ENCODE peak calls at places on chromosomes 5 and 9, in four cellular contexts. G is HepG2, E is GM12892, N is SK-N-SH. M is an unnamed sample.

GRCh38 chr5:55511010-55511409 is 23.8 kb downstream of the PLPP1 start:
- DNase-seq in E (no peak), G (no peak), N (no peak), M (no peak)

GRCh38 chr9:113579270-113580040 is 115.9 kb downstream of the RGS3 start:
- DNase-seq in N (peak), G (no peak), E (no peak), M (no peak)

GRCh38 chr5:35672995-35673394 is 55.3 kb downstream of the SPEF2 start:
- DNase-seq in G (no peak), E (no peak), N (no peak), M (no peak)

GRCh38 chr5:66769839-66770617 is 173.8 kb downstream of the MAST4 start:
- DNase-seq in N (peak), G (peak), E (no peak), M (no peak)

GRCh38 chr5:170155771-170156170 is 50.1 kb downstream of the FOXI1 start:
- DNase-seq in G (no peak), N (no peak), E (no peak), M (no peak)

GRCh38 chr9:90970603-90971002 is 169.0 kb downstream of the SYK start:
- DNase-seq in E (no peak), G (no peak), N (no peak), M (no peak)

GRCh38 chr5:161966544-161966943 is 101.0 kb upstream of the GABRG2 start:
- DNase-seq in E (no peak), N (peak), G (peak), M (no peak)

GRCh38 chr5:141491323-141492167 is 2.7 kb downstream of the PCDHGC5 start:
- DNase-seq in N (no peak), G (no peak), E (no peak), M (no peak)

GRCh38 chr5:151144275-151144674 is 13.3 kb downstream of the ANXA6 start:
- DNase-seq in G (no peak), N (no peak), E (no peak), M (no peak)

GRCh38 chr5:16465544-16466432 is at the start of gene ZNF622:
- DNase-seq in E (peak), G (peak), N (peak), M (peak)

GRCh38 chr9:105146677-105147076 is 97.8 kb upstream of the SLC44A1 start:
- DNase-seq in E (no peak), G (no peak), N (peak), M (no peak)

GRCh38 chr5:6773342-6774035 is 60.3 kb downstream of the TENT4A start:
- DNase-seq in G (no peak), N (peak), E (no peak), M (no peak)

GRCh38 chr9:35279946-35280345 is 118.1 kb downstream of the UNC13B start:
- DNase-seq in N (no peak), E (no peak), G (no peak), M (no peak)

GRCh38 chr5:150322202-150322601 is 19.5 kb upstream of the ARSI start:
- DNase-seq in E (no peak), G (no peak), N (no peak), M (no peak)

GRCh38 chr9:128558431-128559310 is 6.3 kb downstream of the SPTAN1 start:
- DNase-seq in E (peak), G (peak), N (peak), M (peak)

GRCh38 chr5:150297934-150298595 is 4.6 kb downstream of the ARSI start:
- DNase-seq in G (no peak), E (no peak), N (no peak), M (no peak)

GRCh38 chr5:75053286-75054109 is 1.1 kb upstream of the GCNT4 start:
- DNase-seq in E (peak), G (peak), N (peak), M (peak)

GRCh38 chr9:126854734-126855133 is 5.7 kb upstream of the ZBTB34 start:
- DNase-seq in G (peak), E (no peak), N (no peak), M (no peak)

GRCh38 chr9:132243156-132244074 is 81.6 kb downstream of the NTNG2 start:
- DNase-seq in G (peak), E (no peak), N (no peak), M (no peak)

GRCh38 chr9:128169492-128169891 is 9.4 kb downstream of the BBLN start:
- DNase-seq in N (no peak), G (no peak), E (no peak), M (no peak)

GRCh38 chr5:65663804-65664521 is 39.1 kb downstream of the SHLD3 start:
- DNase-seq in G (no peak), N (peak), E (no peak), M (no peak)

GRCh38 chr9:82275531-82275930 is 287.0 kb downstream of the SPATA31D1 start:
- DNase-seq in N (no peak), G (no peak), E (no peak), M (no peak)

GRCh38 chr5:52844885-52845284 is 57.2 kb downstream of the ITGA1 start:
- DNase-seq in E (no peak), N (no peak), G (no peak), M (no peak)

GRCh38 chr9:95007470-95007869 is 281.0 kb downstream of the AOPEP start:
- DNase-seq in G (no peak), N (no peak), E (no peak), M (no peak)

GRCh38 chr9:87678650-87679355 is 47.1 kb upstream of the CTSL start:
- DNase-seq in E (no peak), G (peak), N (peak), M (peak)

GRCh38 chr5:30832519-30832918 is 361.0 kb upstream of the CDH6 start:
- DNase-seq in N (no peak), E (no peak), G (no peak), M (no peak)

GRCh38 chr9:68690088-68690487 is 15.0 kb upstream of the PIP5K1B start:
- DNase-seq in G (no peak), N (no peak), E (no peak), M (no peak)

GRCh38 chr5:141182248-141182647 is at the start of gene PCDHB16:
- DNase-seq in E (no peak), G (peak), N (peak), M (no peak)

GRCh38 chr9:87324613-87325194 is 173.0 kb upstream of the DAPK1 start:
- DNase-seq in N (peak), E (no peak), G (peak), M (peak)

GRCh38 chr5:71905804-71906711 is 187.0 kb downstream of the CARTPT start:
- DNase-seq in E (no peak), N (peak), G (no peak), M (no peak)

GRCh38 chr5:154081246-154081645 is 42.5 kb downstream of the MFAP3 start:
- DNase-seq in G (no peak), E (no peak), N (no peak), M (no peak)

GRCh38 chr9:108050894-108051293 is 561.3 kb upstream of the KLF4 start:
- DNase-seq in E (no peak), N (no peak), G (no peak), M (no peak)

GRCh38 chr9:126316085-126316655 is 10.5 kb upstream of the MVB12B start:
- DNase-seq in N (no peak), E (no peak), G (no peak), M (no peak)

GRCh38 chr9:101527066-101527465 is 6.6 kb upstream of the RNF20 start:
- DNase-seq in N (no peak), G (no peak), E (no peak), M (no peak)

GRCh38 chr9:94948567-94949235 is 222.2 kb downstream of the AOPEP start:
- DNase-seq in N (no peak), E (no peak), G (no peak), M (no peak)

GRCh38 chr9:29968831-29969230 is 2395.6 kb upstream of the C9orf72 start:
- DNase-seq in E (no peak), N (no peak), G (no peak), M (no peak)

GRCh38 chr9:125143377-125144090 is at the start of gene SCAI:
- DNase-seq in E (peak), G (peak), N (peak), M (peak)

GRCh38 chr9:125145425-125145824 is 2.1 kb upstream of the SCAI start:
- DNase-seq in N (no peak), E (no peak), G (no peak), M (no peak)

GRCh38 chr9:125142560-125143376 is 560 bp downstream of the SCAI start:
- DNase-seq in G (no peak), N (no peak), E (no peak), M (no peak)

GRCh38 chr9:125147401-125147951 is 4.1 kb upstream of the SCAI start:
- DNase-seq in N (peak), E (no peak), G (no peak), M (no peak)

DNA sequence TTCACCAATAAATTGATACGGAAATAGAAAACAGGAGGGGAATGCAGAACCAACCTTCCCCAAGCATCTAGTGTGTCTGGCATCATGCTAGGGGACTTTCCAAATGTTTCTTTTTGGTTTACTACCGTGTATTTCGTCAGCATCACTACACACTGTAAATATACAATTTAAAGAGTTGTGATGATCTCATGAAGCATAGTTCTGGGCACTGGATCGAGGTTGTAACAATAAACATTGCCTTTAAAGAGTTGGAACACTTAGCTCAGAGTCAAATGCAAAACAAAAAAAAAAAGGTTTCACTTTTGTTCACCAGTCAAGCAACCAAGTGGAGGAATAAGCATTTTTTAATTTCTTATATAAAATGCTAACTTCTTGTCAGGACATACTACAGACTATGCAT is 2.9 kb upstream of the SCAI start:
- DNase-seq in N (no peak), G (no peak), E (no peak), M (no peak)
- TF ChIP-seq TAF1 in N (no peak), G (no peak), E (no peak), M (no peak)

GRCh38 chr5:172837640-172838039 is 3.6 kb downstream of the ERGIC1 start:
- DNase-seq in E (peak), N (no peak), G (no peak), M (peak)
- TF ChIP-seq TAF1 in E (no peak), N (no peak), G (no peak), M (no peak)

DNA sequence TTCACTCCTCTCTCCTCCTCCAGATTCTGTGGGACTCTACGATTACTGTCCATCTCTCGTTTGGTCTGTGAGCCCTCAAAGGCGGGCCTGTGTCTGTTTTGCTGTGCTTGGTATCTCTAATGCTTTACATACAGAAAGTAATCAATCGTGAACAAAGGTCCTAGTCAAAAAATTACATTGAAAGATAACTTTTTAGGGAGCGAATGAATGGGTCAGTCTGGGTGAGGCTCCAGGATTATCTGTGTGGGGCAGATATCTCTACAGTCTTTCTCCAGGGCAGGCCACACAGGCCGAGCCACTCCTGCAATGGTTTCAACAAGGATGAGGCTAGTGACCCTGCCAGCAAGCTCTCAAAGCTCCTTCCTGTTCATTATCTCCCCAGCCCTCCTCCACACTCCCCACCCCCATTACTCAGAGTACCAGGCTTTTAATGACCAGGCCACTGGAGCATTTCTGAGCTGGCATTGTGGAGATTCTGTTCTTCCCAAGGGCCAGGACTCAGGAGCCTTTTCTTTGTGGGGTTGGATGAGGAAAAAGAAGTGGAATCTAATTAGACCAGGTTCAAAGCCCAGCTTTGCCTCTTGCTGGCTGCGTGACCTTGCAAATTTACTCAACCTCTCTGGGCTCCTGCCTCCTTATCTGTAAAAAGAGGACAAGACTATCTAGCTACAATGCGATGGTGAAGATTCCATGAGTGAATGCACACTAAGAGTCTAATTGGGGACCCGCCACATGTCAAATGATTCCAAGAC is 10.2 kb downstream of the CORO2A start:
- DNase-seq in G (no peak), N (peak), E (no peak), M (no peak)
- TF ChIP-seq TAF1 in G (no peak), N (no peak), E (no peak), M (no peak)

DNA sequence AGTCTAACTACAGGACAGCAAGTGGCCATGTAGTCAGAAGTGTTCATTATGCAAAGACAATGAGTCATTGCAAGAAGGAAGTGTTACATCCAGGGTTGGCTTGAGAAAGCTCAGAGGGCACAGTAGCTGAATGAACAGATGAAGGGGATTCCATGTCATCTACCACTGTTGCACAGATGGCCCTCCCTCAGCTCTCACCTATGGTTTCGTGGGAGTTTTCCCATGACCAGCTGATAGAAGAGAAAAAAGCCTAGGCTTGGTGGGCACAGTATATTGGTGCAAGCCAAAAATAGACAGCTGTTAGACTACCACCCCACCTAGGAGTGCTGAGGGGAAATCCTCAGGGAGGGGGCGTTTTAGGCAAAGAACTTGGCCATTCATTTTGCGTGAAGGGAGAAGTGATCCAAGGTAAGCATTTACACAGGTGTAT is 217.0 kb downstream of the DMRT2 start:
- DNase-seq in G (no peak), N (no peak), E (no peak), M (no peak)
- TF ChIP-seq TAF1 in G (no peak), N (no peak), E (no peak), M (no peak)

GRCh38 chr9:115923903-115924668 is 229.5 kb upstream of the PAPPA start:
- DNase-seq in N (no peak), E (no peak), G (peak), M (no peak)
- TF ChIP-seq TAF1 in N (no peak), E (no peak), G (no peak), M (no peak)

GRCh38 chr5:109322694-109323093 is 87.1 kb downstream of the PJA2 start:
- DNase-seq in E (no peak), N (no peak), G (no peak), M (no peak)

GRCh38 chr5:109324941-109325340 is 84.8 kb downstream of the PJA2 start:
- DNase-seq in N (no peak), G (no peak), E (no peak), M (no peak)

GRCh38 chr5:109325456-109325855 is 84.3 kb downstream of the PJA2 start:
- DNase-seq in G (peak), E (no peak), N (no peak), M (no peak)

GRCh38 chr5:109326864-109327263 is 82.9 kb downstream of the PJA2 start:
- DNase-seq in E (no peak), G (no peak), N (no peak), M (no peak)

DNA sequence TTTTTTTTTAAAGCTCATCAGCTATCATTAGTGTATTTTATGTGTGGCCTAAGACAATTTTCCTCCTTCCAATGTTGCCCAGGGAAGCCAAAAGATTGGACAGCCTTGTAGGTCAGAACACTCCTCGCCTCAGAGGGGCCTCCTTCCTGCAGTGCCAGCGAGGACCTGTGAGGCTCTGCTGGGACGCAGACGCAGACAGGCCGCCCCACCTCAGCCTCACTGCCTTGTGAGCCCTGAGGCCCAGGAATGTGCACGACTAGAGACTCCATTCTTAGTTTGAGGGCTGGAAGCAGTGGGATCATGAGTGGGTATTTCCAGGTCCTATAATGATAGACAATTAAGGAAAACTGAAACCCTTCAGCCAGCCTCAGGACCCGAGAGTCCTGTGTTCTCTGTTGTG is 85.4 kb downstream of the PJA2 start:
- DNase-seq in G (no peak), E (no peak), N (no peak), M (no peak)
- TF ChIP-seq TAF1 in G (no peak), E (no peak), N (no peak), M (no peak)

DNA sequence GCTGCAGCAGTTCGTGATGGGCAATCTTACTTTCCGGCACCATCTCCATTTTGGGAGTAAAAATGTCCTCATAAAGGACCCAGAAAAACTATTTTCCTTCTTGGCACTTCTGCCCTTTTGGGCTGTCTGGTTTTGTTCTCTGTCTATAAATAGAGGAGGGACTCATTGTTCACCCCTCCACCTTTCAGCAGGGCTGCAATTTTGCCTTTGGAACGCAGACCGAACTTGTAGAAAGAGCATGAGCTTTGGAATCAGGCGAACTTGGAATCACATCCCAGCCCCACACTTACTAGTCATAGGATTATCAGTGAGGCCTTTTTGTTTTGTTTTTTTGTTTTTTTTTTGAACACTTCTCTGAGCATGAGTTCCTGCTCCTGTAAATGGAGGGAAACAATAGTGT is 178.1 kb upstream of the IL12B start:
- DNase-seq in E (no peak), N (no peak), G (no peak), M (no peak)
- TF ChIP-seq TAF1 in E (no peak), N (no peak), G (no peak), M (no peak)

GRCh38 chr5:94468531-94468930 is 149.9 kb downstream of the KIAA0825 start:
- DNase-seq in G (no peak), N (no peak), E (no peak), M (no peak)

GRCh38 chr5:94467560-94468504 is 150.6 kb downstream of the KIAA0825 start:
- DNase-seq in N (no peak), G (no peak), E (no peak), M (no peak)

GRCh38 chr5:94470802-94471201 is 147.6 kb downstream of the KIAA0825 start:
- DNase-seq in G (no peak), N (peak), E (no peak), M (no peak)

GRCh38 chr5:94469889-94470288 is 148.5 kb downstream of the KIAA0825 start:
- DNase-seq in N (peak), G (no peak), E (no peak), M (no peak)

DNA sequence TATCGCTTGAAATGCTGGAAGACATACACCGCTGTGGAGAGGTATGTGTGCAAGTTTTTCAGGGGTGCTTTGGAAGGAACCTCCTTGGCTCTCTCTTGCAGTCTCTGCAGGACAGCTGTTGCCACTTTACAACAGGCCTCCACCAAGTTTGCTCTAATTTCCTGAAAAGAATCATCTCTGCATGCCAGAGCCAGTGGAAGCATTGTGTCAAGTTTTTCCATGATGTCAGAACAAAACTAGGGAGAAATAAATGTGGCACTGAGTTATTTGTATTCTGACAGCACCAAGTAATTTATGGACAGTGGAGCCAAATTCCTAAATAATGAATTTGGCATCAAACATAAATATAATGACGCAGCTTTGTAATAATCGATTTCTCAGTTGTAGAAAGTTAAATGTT is 146.9 kb downstream of the KIAA0825 start:
- DNase-seq in E (no peak), N (peak), G (no peak), M (no peak)
- TF ChIP-seq TAF1 in E (no peak), N (no peak), G (no peak), M (no peak)